ENCODE peak calls at places on chromosomes 4 and X, in seven cellular contexts. Z, W, I, T, E, R and J are unnamed samples.

GRCh38 chr4:124970011-124970410 is 257.5 kb upstream of the ANKRD50 start:
- DNase-seq in Z (no peak), W (no peak), I (no peak), T (no peak), E (no peak), R (no peak), J (no peak)

GRCh38 chr4:102871772-102872171 is 3.0 kb downstream of the CISD2 start:
- DNase-seq in Z (no peak), W (no peak), I (no peak), T (no peak), E (no peak), R (no peak), J (no peak)

GRCh38 chr4:140556372-140557085 is 12.2 kb downstream of the UCP1 start:
- DNase-seq in Z (peak; percentile 13), W (no peak), I (no peak), T (no peak), E (no peak), R (no peak), J (no peak)

GRCh38 chr4:94766856-94767255 is 9.1 kb downstream of the BMPR1B start:
- DNase-seq in Z (no peak), W (no peak), I (no peak), T (no peak), E (no peak), R (no peak), J (no peak)

GRCh38 chrX:133544105-133544504 is 128.8 kb upstream of the GPC4 start:
- DNase-seq in Z (no peak), W (no peak), I (peak; percentile 31), T (peak; percentile 32), E (no peak), R (no peak), J (no peak)

GRCh38 chrX:107971636-107972035 is 10.5 kb downstream of the TEX13B start:
- DNase-seq in Z (no peak), W (no peak), I (no peak), T (no peak), E (no peak), R (no peak), J (no peak)

GRCh38 chrX:51144828-51145442 is 187.7 kb upstream of the NUDT10 start:
- DNase-seq in Z (peak; percentile 57), W (peak; percentile 73), I (no peak), T (peak; percentile 45), E (no peak), R (no peak), J (no peak)

GRCh38 chrX:22396408-22396807 is 123.7 kb downstream of the CBLL2 start:
- DNase-seq in Z (no peak), W (no peak), I (no peak), T (no peak), E (no peak), R (no peak), J (no peak)

GRCh38 chr4:113064244-113064643 is 14.8 kb downstream of the ANK2 start:
- DNase-seq in Z (no peak), W (no peak), I (no peak), T (peak; percentile 41), E (no peak), R (no peak), J (no peak)

GRCh38 chrX:48548871-48549270 is 9.4 kb downstream of the TBC1D25 start:
- DNase-seq in Z (no peak), W (no peak), I (no peak), T (no peak), E (no peak), R (no peak), J (no peak)

GRCh38 chrX:65697173-65697572 is 29.7 kb downstream of the MSN start:
- DNase-seq in Z (no peak), W (peak; percentile 40), I (no peak), T (no peak), E (no peak), R (no peak), J (no peak)

GRCh38 chrX:65695849-65696248 is 28.4 kb downstream of the MSN start:
- DNase-seq in Z (no peak), W (no peak), I (no peak), T (no peak), E (no peak), R (no peak), J (no peak)

GRCh38 chrX:65696613-65697012 is 29.2 kb downstream of the MSN start:
- DNase-seq in Z (no peak), W (no peak), I (no peak), T (no peak), E (no peak), R (no peak), J (no peak)

GRCh38 chrX:65702956-65703355 is 35.5 kb downstream of the MSN start:
- DNase-seq in Z (no peak), W (no peak), I (no peak), T (no peak), E (no peak), R (no peak), J (no peak)

DNA sequence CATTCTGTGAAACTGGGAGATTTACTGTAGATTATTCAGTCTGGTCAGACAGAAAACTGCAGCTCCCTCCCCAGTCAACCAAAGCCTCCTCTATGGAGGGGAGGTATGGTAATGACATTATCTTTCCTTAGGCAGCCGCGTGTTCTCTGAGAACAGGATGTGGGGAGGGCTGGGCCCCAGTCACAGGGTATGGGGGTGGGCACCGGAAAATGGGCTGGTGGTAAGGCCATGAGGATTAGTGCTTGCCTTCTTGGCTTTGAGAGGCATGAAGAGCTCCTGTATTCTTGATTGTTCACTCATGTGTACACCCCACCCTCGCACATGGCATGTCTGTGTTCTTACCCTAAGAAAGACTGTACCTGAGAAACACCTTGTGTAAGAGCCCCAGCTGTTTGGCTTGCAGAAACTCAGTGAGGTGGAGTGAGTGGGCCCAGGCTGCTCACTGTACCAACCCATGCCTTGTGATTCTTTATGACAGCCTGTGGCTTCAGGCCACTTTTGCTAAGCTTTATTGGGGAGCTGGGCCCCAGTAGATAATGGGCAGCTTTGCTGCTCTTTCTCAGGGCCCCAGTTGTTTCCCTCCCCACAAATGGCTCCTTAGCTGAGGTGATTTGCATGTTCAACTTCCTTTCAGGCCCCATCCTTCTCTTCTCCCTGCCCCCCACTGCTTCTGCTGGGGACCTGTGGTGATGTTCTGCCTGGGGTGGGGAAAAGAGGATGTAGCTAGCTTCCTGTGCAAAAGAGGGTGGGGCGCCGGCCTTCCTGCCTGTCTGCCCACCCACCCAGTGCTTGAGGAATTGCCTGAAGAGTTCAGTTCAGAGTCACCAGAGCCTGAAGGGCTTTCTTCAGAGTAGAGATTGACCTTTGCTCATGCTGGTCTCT is 30.7 kb downstream of the MSN start:
- DNase-seq in Z (peak; percentile 87), W (peak; percentile 82), I (no peak), T (peak; percentile 13), E (no peak), R (no peak), J (peak; percentile 44)
- H3K4me3 ChIP-seq in Z (peak overlapping the region; percentile 58), W (peak overlapping the region; percentile 4), I (no peak overlapping the region), T (no peak overlapping the region), E (no peak overlapping the region), R (no peak overlapping the region), J (peak overlapping the region; percentile 19)

DNA sequence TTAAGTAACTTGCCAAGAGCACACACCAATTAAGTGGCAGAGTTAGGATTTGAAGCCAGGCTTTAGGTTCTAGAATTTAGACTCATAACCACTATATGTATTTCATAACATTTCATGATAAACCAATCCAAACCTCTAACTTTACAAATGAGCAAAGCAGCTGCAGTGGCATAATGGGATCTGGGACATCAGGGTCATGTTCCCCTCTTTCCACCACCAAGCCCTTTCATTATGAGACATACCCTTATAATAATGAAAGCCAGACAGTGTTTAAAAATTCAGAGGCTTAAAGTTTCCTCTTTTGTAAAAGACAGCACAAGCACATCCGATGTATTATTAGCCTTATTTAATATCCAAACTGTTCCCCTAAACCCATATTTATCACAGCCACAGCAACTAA is 28.3 kb upstream of the AMELX start:
- DNase-seq in Z (no peak), W (no peak), I (no peak), T (no peak), E (no peak), R (no peak), J (no peak)
- H3K4me3 ChIP-seq in Z (no peak overlapping the region), W (no peak overlapping the region), I (no peak overlapping the region), T (no peak overlapping the region), E (no peak overlapping the region), R (no peak overlapping the region), J (peak overlapping the region; percentile 44)

GRCh38 chrX:20519077-20519617 is 252.4 kb upstream of the RPS6KA3 start:
- DNase-seq in Z (no peak), W (no peak), I (no peak), T (no peak), E (no peak), R (no peak), J (no peak)

GRCh38 chrX:20517565-20517964 is 250.9 kb upstream of the RPS6KA3 start:
- DNase-seq in Z (no peak), W (no peak), I (no peak), T (no peak), E (no peak), R (no peak), J (no peak)

GRCh38 chrX:20513185-20513584 is 246.5 kb upstream of the RPS6KA3 start:
- DNase-seq in Z (no peak), W (peak; percentile 11), I (no peak), T (no peak), E (no peak), R (no peak), J (no peak)

GRCh38 chrX:20514358-20514757 is 247.6 kb upstream of the RPS6KA3 start:
- DNase-seq in Z (no peak), W (peak; percentile 31), I (no peak), T (no peak), E (no peak), R (no peak), J (no peak)

DNA sequence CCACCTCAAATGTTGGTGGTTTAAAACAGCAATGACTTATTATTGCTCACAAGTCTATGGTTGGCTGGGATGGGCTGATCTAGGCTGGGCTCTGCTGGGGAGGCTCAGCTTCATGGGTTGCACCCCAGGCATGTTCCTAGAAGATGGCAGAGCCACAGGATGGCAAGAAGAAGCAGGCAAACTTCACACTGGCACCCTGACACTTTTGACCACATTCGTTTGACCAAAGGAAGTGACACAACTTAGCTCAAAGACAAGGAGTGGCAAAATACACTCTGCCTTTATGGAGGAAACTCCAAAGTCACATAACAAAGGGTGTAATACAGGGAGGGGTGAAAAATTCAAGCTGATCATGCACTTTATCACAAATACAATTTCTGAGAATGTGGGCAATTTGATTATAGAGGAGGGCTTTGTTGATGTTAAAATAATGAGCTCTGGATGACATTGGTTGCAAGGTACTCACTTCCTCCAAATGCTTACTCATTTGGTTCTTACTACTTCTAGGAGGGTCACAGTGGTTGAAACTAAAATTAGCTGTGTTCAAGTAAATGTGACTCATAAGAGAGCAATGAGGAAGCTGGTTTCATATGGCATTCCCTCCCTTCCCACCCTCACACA is 249.2 kb upstream of the RPS6KA3 start:
- DNase-seq in Z (no peak), W (peak; percentile 57), I (no peak), T (no peak), E (peak; percentile 51), R (no peak), J (no peak)
- H3K4me3 ChIP-seq in Z (no peak overlapping the region), W (no peak overlapping the region), I (no peak overlapping the region), T (no peak overlapping the region), E (no peak overlapping the region), R (no peak overlapping the region), J (no peak overlapping the region)

GRCh38 chr4:184386271-184386781 is 88.0 kb downstream of the IRF2 start:
- DNase-seq in Z (no peak), W (no peak), I (no peak), T (no peak), E (no peak), R (no peak), J (peak; percentile 57)
- H3K4me3 ChIP-seq in Z (no peak overlapping the region), W (no peak overlapping the region), I (no peak overlapping the region), T (no peak overlapping the region), E (no peak overlapping the region), R (no peak overlapping the region), J (peak overlapping the region; percentile 35)

GRCh38 chrX:40012039-40012799 is 85.5 kb downstream of the BCOR start:
- DNase-seq in Z (no peak), W (no peak), I (peak; percentile 40), T (peak; percentile 22), E (no peak), R (peak; percentile 83), J (peak; percentile 23)
- H3K4me3 ChIP-seq in Z (no peak overlapping the region), W (no peak overlapping the region), I (peak overlapping the region; percentile 56), T (no peak overlapping the region), E (no peak overlapping the region), R (no peak overlapping the region), J (peak overlapping the region; percentile 68)

GRCh38 chr4:61462451-61463326 is 262.6 kb downstream of the ADGRL3 start:
- DNase-seq in Z (no peak), W (no peak), I (no peak), T (no peak), E (no peak), R (no peak), J (no peak)
- H3K4me3 ChIP-seq in Z (no peak overlapping the region), W (no peak overlapping the region), I (no peak overlapping the region), T (no peak overlapping the region), E (no peak overlapping the region), R (no peak overlapping the region), J (no peak overlapping the region)